ENCODE peak calls at places on chromosomes 7 and 10, in four cellular contexts. J is mesendoderm, R is IMR-90, A is H1. E is an unnamed sample.

GRCh38 chr10:112958275-112958995 is 8.4 kb downstream of the TCF7L2 start:
- DNase-seq in J (peak), R (peak), A (no peak), E (no peak)

GRCh38 chr10:99433378-99434020 is 3.1 kb upstream of the GOT1 start:
- DNase-seq in J (peak), R (no peak), A (no peak), E (no peak)

GRCh38 chr7:2802504-2803341 is 41.4 kb downstream of the GNA12 start:
- DNase-seq in J (peak), R (peak), A (peak), E (no peak)

GRCh38 chr10:11515596-11516418 is 95.6 kb downstream of the USP6NL start:
- DNase-seq in J (peak), R (peak), A (no peak), E (no peak)

GRCh38 chr7:108581655-108582491 is 12.2 kb downstream of the DNAJB9 start:
- DNase-seq in J (peak), R (no peak), A (no peak), E (peak)

GRCh38 chr10:97780991-97781540 is 9.3 kb upstream of the SFRP5 start:
- DNase-seq in J (no peak), R (no peak), A (no peak), E (no peak)

GRCh38 chr10:125709553-125710266 is 9.8 kb upstream of the EDRF1 start:
- DNase-seq in J (peak), R (peak), A (no peak), E (no peak)

GRCh38 chr7:71883415-71883814 is 528.7 kb downstream of the CALN1 start:
- DNase-seq in J (no peak), R (no peak), A (no peak), E (no peak)

GRCh38 chr10:132464256-132465192 is 67.5 kb downstream of the PWWP2B start:
- DNase-seq in J (no peak), R (no peak), A (no peak), E (no peak)

GRCh38 chr7:143503261-143503660 is 25.6 kb downstream of the TAS2R41 start:
- DNase-seq in J (no peak), R (no peak), A (no peak), E (no peak)
- H3K56ac ChIP-seq in J (no peak), R (no peak), A (no peak), E (no peak)

GRCh38 chr7:16814987-16815386 is 10.2 kb upstream of the AGR2 start:
- DNase-seq in J (no peak), R (no peak), A (no peak), E (no peak)

GRCh38 chr7:16813232-16813616 is 8.4 kb upstream of the AGR2 start:
- DNase-seq in J (no peak), R (no peak), A (no peak), E (no peak)

GRCh38 chr7:16818732-16819131 is 13.9 kb upstream of the AGR2 start:
- DNase-seq in J (no peak), R (no peak), A (no peak), E (no peak)

GRCh38 chr7:16817536-16817935 is 12.7 kb upstream of the AGR2 start:
- DNase-seq in J (no peak), R (peak), A (no peak), E (no peak)

DNA sequence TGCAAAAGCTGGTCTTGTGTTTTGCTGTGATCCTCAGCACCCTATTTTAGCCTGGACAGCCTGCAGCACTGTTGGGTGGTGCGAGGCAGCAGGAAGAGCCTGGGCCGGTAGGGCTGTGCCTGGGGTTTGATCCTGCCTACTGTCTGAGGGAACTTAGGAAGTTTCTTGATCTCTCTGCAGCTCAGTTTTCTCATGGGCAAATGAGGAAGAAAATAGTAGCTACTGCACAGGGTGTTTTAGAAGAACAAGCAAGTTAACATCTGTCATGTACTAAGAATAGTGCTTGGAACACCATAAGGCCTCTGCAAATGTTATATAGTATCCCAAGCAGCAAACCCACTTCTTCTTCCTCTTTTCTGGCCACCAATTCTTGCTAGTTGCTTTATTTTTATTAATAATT is 12.0 kb upstream of the AGR2 start:
- DNase-seq in J (no peak), R (no peak), A (no peak), E (no peak)
- H3K56ac ChIP-seq in J (no peak), R (no peak), A (no peak), E (no peak)

DNA sequence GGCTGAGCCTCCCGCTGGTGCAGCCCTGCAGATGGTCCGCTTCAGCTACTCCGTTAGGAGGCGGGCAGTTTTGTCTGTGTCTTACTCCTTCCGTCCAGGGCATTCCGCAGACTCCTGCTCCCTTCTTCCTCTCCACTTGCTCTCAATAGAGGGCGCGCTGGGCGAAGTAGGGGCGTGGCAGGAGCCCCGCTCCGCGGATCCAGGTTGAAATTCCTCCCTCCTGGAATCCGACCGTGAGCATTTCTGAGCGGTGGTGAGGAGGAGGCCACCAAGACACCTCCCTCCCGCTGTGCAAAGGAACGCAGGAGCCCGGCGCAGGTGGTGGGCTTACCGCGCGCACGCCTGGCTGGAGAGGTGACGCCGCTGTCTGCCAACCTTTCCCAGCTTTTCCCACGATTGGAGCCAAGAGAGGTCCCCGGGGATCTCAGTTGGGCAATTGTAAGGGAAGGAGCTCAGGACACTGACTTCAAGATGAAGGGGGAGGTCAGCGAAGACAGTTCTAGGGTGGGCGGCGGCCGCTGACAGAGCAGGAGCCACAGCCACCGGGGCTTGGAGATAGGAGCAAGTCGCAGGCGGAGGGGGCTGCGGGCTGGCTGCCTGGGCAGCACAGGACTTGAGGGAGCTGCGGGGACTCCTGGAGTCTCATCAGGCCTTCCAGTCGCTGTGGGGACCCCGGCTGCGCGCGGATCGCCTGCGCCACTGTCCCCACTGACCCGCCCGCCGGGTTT is 1011.3 kb downstream of the XPNPEP1 start:
- DNase-seq in J (peak), R (peak), A (peak), E (peak)
- H3K56ac ChIP-seq in J (peak), R (no peak), A (no peak), E (no peak)

DNA sequence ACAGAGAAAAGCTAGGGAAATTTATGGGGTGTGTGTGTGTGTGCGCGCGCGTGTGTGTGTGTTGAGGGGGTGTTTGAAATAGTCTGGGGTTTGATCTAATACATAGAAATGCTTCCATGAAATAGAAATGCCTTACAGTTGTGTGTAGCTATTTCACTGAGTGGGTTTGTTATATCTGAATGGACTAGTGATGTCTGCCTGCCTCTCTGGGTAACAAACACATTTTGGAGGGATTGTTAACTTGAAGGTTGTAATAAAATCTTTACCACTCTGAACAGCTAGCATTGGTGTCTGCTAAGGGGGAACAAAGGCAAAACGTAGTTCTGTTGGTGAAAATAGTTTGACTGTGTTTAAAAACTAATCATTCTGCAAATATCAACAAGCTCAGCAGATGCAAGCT is 509.3 kb downstream of the LRMDA start:
- DNase-seq in J (no peak), R (no peak), A (no peak), E (no peak)
- H3K56ac ChIP-seq in J (no peak), R (no peak), A (no peak), E (no peak)

DNA sequence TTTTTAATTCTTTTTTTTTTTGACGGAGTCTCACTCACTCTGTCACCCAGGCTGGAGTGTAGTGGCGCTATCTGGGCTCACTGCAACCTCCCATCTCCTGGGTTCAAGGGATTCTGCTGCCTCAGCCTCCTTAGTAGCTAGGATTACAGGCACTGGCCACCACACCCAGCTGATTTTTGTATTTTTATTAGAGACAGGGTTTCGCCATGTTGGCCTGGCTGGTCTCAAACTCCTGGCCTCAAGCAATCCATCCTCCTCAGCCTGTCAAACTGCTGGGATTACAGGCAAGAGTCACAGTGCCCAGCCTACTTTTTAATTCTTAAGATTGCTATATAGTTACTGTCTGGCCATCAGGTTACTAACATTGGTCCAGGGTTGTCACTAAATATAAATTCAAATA is 59.6 kb downstream of the ZNF277 start:
- DNase-seq in J (no peak), R (no peak), A (no peak), E (no peak)
- H3K56ac ChIP-seq in J (no peak), R (no peak), A (no peak), E (no peak)

DNA sequence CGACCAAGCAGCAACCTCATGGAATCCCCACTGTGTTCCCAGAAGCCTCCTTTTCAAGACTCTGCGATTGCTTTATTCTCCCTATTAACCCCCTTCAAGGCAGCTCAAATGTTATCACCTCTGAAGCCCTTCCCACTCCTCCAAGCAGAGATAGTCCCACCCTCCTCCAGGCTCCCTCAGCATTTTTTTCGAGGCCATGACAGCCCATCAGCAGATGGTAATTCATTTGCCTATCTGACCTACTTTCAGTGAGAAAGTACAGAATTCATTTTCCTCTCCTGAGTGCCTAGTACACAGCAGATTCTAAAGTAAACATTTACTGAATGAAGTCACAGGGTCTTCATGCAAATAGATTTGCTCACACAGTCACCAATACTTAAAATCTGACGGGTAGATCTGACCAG is 47.8 kb downstream of the HERPUD2 start:
- DNase-seq in J (peak), R (peak), A (no peak), E (peak)
- H3K56ac ChIP-seq in J (no peak), R (no peak), A (no peak), E (no peak)

DNA sequence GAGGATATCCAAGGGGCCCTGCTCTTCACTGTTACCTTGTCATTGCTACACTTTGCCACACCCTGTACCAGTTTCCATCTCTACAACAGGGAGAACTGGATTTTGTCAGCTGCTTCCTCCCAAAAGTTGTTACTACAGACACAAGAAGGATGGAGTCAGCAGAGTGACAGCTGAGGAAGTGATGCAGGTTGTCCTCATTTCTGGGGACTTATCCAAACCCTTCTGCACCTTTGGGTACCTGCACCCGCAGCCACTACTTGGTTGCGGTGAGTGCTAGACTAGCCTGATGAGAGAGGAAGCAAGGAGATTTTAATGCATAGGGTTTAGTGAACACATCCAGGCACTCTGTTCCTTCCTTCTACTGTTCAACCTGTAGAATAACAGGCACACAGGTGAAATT is 281.0 kb downstream of the RPS24 start:
- DNase-seq in J (no peak), R (no peak), A (no peak), E (no peak)
- H3K56ac ChIP-seq in J (no peak), R (no peak), A (no peak), E (no peak)

GRCh38 chr10:17647316-17647715 is 3.4 kb downstream of the STAM start:
- DNase-seq in J (no peak), R (no peak), A (no peak), E (no peak)
- H3K56ac ChIP-seq in J (no peak), R (no peak), A (no peak), E (no peak)